ENCODE peak calls at places on chromosomes 2 and 18, in seven cellular contexts. N is HCT116, V is GM12878, P is K562, K is HepG2, W is H1, I is SK-N-SH. Z is an unnamed sample.

GRCh38 chr18:53567935-53568574 is 656.4 kb downstream of the MBD2 start:
- DNase-seq in N (no peak), V (no peak), P (peak), K (peak), W (peak), I (peak), Z (peak)

GRCh38 chr2:187499941-187500532 is 52.0 kb upstream of the CALCRL start:
- DNase-seq in N (peak), V (no peak), P (peak), K (peak), W (peak), I (peak), Z (no peak)

GRCh38 chr18:79681484-79682387 is 2.1 kb downstream of the CTDP1 start:
- DNase-seq in N (no peak), V (no peak), P (no peak), K (no peak), W (no peak), I (no peak), Z (no peak)

GRCh38 chr18:9950289-9951016 is 36.6 kb downstream of the VAPA start:
- DNase-seq in N (no peak), V (no peak), P (peak), K (no peak), W (no peak), I (no peak), Z (no peak)

GRCh38 chr2:143705108-143705686 is 576.0 kb downstream of the ARHGAP15 start:
- DNase-seq in N (no peak), V (no peak), P (no peak), K (no peak), W (no peak), I (no peak), Z (peak)

GRCh38 chr18:57846258-57846657 is 43.1 kb upstream of the ATP8B1 start:
- DNase-seq in N (peak), V (no peak), P (peak), K (no peak), W (no peak), I (no peak), Z (no peak)

GRCh38 chr2:161246301-161246700 is 61.9 kb upstream of the PSMD14 start:
- DNase-seq in N (no peak), V (no peak), P (peak), K (no peak), W (no peak), I (no peak), Z (no peak)

GRCh38 chr2:10798783-10799182 is 13.8 kb downstream of the PDIA6 start:
- DNase-seq in N (no peak), V (no peak), P (peak), K (no peak), W (no peak), I (peak), Z (no peak)

GRCh38 chr2:219124379-219125110 is 36.1 kb downstream of the NHEJ1 start:
- DNase-seq in N (no peak), V (no peak), P (peak), K (no peak), W (no peak), I (no peak), Z (no peak)

GRCh38 chr2:10006248-10007147 is 36.9 kb upstream of the KLF11 start:
- DNase-seq in N (peak), V (no peak), P (no peak), K (no peak), W (no peak), I (peak), Z (no peak)

GRCh38 chr2:110983130-110983529 is 137.6 kb upstream of the BCL2L11 start:
- DNase-seq in N (no peak), V (no peak), P (no peak), K (no peak), W (no peak), I (no peak), Z (no peak)

GRCh38 chr2:96259497-96259921 is 6.3 kb downstream of the TMEM127 start:
- DNase-seq in N (no peak), V (no peak), P (no peak), K (peak), W (no peak), I (no peak), Z (no peak)

GRCh38 chr2:181120625-181121024 is 140.2 kb downstream of the UBE2E3 start:
- DNase-seq in N (no peak), V (no peak), P (no peak), K (no peak), W (no peak), I (no peak), Z (no peak)

DNA sequence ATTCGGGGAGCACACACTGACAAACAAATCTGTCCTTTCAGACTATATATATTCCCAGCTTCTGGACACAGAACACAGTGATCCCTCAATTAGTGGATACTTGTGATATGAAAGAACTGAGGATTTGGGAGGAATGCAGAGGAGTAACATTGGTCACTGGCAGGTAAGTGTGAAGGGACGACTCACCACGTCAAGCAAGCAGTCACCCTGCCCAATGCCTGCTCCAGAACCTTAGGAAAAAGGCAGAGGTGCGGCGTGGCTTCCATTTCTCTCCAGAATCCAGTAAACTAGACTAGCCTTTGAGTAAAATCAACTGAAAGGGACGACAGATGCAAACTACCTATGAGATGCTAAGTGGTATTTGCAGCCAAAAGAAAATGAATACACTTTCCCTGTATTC is 1.1 kb downstream of the CCDC93 start:
- DNase-seq in N (no peak), V (no peak), P (no peak), K (no peak), W (no peak), I (no peak), Z (no peak)
- TF ChIP-seq JUND in N (no peak), V (no peak), P (no peak), K (no peak), W (no peak), I (no peak), Z (no peak)

DNA sequence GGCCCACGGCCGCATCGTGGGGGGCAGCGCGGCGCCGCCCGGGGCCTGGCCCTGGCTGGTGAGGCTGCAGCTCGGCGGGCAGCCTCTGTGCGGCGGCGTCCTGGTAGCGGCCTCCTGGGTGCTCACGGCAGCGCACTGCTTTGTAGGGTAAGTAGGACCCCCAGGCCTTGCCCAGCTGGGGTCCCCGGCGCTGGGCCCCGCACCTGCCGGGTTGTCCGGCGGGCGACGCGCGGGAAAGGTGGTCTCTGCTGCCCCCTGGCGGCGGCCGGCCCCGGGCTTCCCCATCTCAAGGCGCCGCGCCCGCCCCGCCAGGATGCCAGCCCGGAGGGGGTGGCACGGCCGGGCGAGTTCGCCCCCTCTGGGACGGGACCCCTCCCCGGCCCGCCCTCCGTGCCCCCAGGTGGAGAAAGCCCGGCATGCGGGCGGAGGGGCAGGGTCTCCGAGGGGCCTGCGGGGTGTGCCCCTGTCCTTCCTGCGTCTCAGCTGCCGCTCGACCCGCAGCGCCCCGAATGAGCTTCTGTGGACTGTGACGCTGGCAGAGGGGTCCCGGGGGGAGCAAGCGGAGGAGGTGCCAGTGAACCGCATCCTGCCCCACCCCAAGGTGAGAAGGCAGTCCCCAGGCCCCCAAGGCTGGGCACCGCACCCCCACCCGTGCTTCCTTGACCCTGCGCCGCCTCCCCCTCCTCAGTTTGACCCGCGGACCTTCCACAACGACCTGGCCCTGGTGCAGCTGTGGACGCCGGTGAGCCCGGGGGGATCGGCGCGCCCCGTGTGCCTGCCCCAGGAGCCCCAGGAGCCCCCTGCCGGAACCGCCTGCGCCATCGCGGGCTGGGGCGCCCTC is 2.0 kb downstream of the PRSS56 start:
- DNase-seq in N (no peak), V (no peak), P (peak), K (no peak), W (peak), I (peak), Z (peak)
- TF ChIP-seq JUND in N (no peak), V (no peak), P (no peak), K (no peak), W (no peak), I (no peak), Z (no peak)

GRCh38 chr2:136510244-136510643 is 255.1 kb upstream of the THSD7B start:
- DNase-seq in N (no peak), V (no peak), P (no peak), K (no peak), W (no peak), I (no peak), Z (no peak)
- TF ChIP-seq JUND in N (no peak), V (no peak), P (no peak), K (no peak), W (no peak), I (no peak), Z (no peak)

GRCh38 chr2:58992062-58992736 is 751.1 kb upstream of the FANCL start:
- DNase-seq in N (no peak), V (no peak), P (no peak), K (peak), W (no peak), I (no peak), Z (no peak)
- TF ChIP-seq JUND in N (no peak), V (no peak), P (no peak), K (no peak), W (no peak), I (no peak), Z (no peak)

DNA sequence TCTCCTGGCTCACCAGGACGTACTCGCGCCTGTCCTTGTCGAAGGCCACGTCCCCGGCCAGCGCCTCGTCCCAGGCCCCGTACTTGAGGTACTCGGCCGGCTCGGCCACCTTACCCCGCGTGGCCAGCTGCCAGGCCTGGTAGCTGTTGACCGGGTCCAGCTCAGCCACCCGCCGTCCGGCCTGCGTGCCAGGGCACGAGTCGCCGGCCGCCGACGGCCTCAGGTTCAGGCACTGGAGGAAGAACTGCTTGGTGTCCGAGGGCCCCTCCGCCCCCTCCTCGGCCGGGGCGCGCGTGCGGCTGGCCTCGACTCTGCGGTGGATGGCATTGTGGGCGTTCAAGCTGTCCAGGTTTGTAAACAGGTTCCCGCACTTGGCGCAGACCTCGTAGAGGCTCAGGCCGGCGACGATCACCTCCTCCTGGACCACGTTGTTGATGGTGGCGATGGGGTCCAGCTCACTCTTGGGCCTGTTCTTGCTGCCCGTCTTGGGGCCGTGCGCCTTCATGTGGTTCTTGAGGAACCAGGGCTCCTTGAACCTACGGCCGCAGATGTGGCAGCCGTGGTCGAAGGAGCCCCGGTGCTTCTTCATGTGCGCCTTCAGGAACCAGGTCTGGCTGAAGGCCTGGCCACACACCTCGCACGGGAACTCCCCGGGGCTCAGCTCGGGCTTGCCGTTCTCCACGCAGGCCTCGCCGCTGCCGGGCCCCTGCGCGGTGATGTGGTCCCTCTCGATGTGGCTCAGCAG is 53.2 kb downstream of the ZNF516 start:
- DNase-seq in N (no peak), V (no peak), P (no peak), K (no peak), W (no peak), I (no peak), Z (no peak)
- TF ChIP-seq JUND in N (no peak), V (no peak), P (no peak), K (no peak), W (no peak), I (no peak), Z (no peak)

DNA sequence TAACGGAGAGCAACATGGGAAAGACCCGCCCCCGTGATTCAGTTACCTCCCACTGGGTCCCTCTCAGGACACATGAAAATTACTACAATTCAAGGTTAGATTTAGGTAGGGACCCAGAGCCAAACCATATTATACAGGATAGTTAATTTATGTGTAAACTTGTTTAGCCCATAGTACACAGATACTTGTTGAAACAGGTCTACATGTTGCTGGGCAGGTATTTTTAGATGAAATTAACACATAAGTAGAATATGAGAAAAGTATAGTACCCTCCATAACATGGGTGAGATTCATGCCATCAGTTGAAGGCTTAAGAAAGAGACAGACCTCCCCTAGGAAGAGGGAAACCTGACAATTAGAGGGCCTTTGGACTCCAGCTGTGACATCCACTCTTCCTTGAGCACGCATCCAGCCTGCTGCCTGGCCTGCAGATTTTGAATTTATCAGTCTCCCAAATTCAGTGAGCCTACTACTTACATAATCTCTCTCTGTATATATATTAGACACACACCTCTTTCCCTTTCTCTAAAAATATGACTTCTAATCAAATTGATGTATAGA is 463.5 kb upstream of the NETO1 start:
- DNase-seq in N (no peak), V (no peak), P (no peak), K (no peak), W (no peak), I (no peak), Z (no peak)
- TF ChIP-seq JUND in N (no peak), V (no peak), P (no peak), K (no peak), W (no peak), I (no peak), Z (no peak)

DNA sequence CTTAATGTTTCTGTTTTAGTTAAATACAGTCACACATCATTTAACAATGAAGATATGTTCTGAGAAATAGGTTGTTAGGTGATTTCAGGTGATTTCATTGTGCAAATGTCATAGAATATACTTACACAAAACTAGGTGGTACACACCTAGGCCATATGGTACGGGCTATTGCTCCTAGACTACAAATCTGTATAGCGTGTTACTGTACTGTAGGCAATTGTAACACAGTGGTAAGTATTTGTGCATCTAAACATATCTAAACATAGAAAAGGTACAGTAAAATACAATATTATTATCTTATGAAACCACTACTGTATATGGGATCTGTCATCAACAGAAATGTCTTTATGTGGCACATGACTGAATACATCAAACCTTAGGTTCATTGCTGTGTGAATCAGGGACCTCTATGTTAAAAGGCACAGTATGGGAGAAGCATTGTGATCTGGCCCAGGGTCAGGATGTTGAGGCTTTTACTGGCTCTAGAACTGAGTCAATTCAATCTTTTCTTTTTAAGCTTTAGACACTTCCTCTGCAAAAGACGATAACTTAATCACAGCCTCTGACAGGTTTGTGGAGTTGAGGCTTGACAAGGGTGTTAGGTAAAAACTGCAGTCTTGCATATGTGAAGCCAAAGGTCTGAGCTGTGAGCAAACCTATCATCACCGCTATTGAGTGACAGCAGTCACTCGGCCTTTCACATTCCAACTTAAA is 17.5 kb upstream of the ARHGAP25 start:
- DNase-seq in N (no peak), V (no peak), P (no peak), K (no peak), W (no peak), I (no peak), Z (no peak)
- TF ChIP-seq JUND in N (no peak), V (no peak), P (no peak), K (no peak), W (no peak), I (no peak), Z (no peak)

DNA sequence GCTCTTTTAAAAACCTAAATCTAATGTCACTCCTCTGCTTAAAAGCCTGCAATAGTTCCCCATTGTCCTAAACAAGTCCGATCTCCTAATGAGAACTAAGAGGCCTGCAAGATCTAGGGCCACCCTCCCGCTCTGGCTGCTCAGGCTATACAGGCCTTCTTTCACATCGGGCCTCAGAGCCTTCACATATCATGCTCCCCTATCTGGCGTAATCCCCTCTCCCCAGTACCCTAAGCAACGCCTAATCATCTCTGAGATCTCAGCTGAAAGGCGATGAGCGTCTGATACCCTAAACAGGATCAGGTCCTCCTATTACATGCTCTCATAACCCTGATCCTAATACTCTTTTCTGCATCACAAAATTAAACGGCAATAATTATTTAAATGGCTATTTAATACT is 1.8 kb downstream of the MAP4K3 start:
- DNase-seq in N (no peak), V (no peak), P (peak), K (no peak), W (no peak), I (no peak), Z (no peak)
- TF ChIP-seq JUND in N (no peak), V (no peak), P (no peak), K (no peak), W (no peak), I (no peak), Z (no peak)

DNA sequence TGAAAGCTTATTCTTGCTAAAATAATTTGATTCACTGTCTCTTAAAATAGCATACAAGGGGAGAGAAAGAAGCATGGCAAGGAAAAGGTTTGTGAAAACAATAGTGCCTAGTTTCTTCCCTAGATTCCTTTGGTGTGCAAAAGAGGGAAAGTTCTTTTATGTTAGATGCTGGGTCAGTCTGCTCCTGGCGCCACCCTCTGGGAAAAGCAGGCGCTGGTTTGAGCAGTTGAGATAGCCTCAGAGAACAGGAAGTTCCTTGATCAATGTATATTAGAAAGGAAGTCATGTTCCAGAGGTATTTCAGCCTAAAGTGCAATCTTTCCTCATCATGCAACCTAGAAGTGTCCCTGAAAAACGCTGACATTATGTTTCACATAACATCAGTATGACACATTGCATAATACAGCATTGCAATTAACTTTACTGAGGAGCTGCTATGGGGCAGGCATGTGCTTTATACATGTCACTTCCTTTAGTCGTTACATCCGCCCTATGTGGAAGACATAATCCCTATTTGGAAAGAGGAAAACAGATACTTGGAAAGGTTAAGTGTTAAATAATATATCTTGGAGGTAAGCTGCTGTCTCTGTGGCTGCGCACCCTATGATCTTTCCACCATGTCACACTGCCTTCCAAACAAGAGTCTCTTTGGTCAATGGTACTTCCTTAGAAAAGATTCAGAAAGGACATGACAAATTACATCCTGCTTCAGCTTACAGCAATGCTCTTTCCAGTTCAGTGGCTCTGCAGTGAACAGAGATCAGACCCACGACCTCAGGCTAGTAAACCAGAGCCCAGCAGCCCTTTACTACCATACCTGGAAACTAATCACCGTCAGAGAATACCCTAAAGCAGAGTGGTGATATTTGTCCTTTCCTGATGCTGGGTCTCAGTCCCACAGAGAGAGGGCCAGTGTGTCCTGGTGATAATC is 369.7 kb downstream of the RAD51AP2 start:
- DNase-seq in N (peak), V (no peak), P (peak), K (peak), W (peak), I (peak), Z (no peak)
- TF ChIP-seq JUND in N (no peak), V (no peak), P (peak), K (no peak), W (no peak), I (no peak), Z (no peak)